ENCODE peak calls at places on chromosomes 6 and 20, in four cellular contexts. N, C, V and I are unnamed samples.

GRCh38 chr6:33716379-33716778 is 4.9 kb upstream of the UQCC2 start:
- DNase-seq in N (no peak), C (no peak), V (peak), I (no peak)

GRCh38 chr6:82841309-82841708 is 224.3 kb downstream of the UBE3D start:
- DNase-seq in N (no peak), C (no peak), V (no peak), I (no peak)

GRCh38 chr20:35742741-35743523 is 872 bp upstream of the RBM39 start:
- DNase-seq in N (no peak), C (no peak), V (no peak), I (no peak)

GRCh38 chr20:15395457-15395856 is 1058.0 kb upstream of the FLRT3 start:
- DNase-seq in N (no peak), C (no peak), V (no peak), I (no peak)

GRCh38 chr20:60883517-60883916 is 368.5 kb upstream of the CDH4 start:
- DNase-seq in N (no peak), C (no peak), V (no peak), I (no peak)

GRCh38 chr6:81326856-81327561 is 425.5 kb downstream of the TENT5A start:
- DNase-seq in N (peak), C (no peak), V (no peak), I (no peak)

GRCh38 chr6:107180114-107180513 is 64.8 kb upstream of the BEND3 start:
- DNase-seq in N (no peak), C (no peak), V (no peak), I (no peak)

GRCh38 chr6:79468587-79468986 is 68.6 kb downstream of the LCA5 start:
- DNase-seq in N (no peak), C (no peak), V (no peak), I (no peak)

GRCh38 chr6:34044945-34045595 is 100.8 kb downstream of the GRM4 start:
- DNase-seq in N (no peak), C (no peak), V (no peak), I (no peak)

GRCh38 chr6:82251942-82252341 is 4.4 kb upstream of the IBTK start:
- DNase-seq in N (no peak), C (no peak), V (no peak), I (no peak)

GRCh38 chr20:6892729-6893128 is 125.2 kb downstream of the BMP2 start:
- DNase-seq in N (no peak), C (no peak), V (no peak), I (no peak)

GRCh38 chr6:82283771-82284420 is 36.4 kb upstream of the IBTK start:
- DNase-seq in N (no peak), C (no peak), V (no peak), I (no peak)

GRCh38 chr6:10838794-10839333 is 525 bp upstream of the MAK start:
- DNase-seq in N (no peak), C (no peak), V (no peak), I (no peak)

GRCh38 chr20:60780388-60781025 is 471.6 kb upstream of the CDH4 start:
- DNase-seq in N (no peak), C (no peak), V (no peak), I (no peak)

GRCh38 chr6:136517002-136517401 is 33.2 kb downstream of the MAP7 start:
- DNase-seq in N (no peak), C (no peak), V (peak), I (no peak)

GRCh38 chr6:75207211-75207984 is 1.5 kb upstream of the COL12A1 start:
- DNase-seq in N (no peak), C (peak), V (no peak), I (no peak)

GRCh38 chr6:61809004-61809595 is 476.9 kb downstream of the KHDRBS2 start:
- DNase-seq in N (no peak), C (no peak), V (peak), I (no peak)

GRCh38 chr6:31086788-31087440 is 25.5 kb downstream of the C6orf15 start:
- DNase-seq in N (no peak), C (no peak), V (peak), I (no peak)

GRCh38 chr6:126633362-126633761 is 293.4 kb downstream of the CENPW start:
- DNase-seq in N (no peak), C (no peak), V (no peak), I (no peak)

GRCh38 chr6:16394651-16395050 is 156.3 kb downstream of the GMPR start:
- DNase-seq in N (no peak), C (no peak), V (no peak), I (no peak)

GRCh38 chr20:38434310-38434741 is 802 bp downstream of the SNHG17 start:
- DNase-seq in N (no peak), C (peak), V (no peak), I (peak)

GRCh38 chr6:159679091-159680077 is 13.7 kb downstream of the SOD2 start:
- DNase-seq in N (no peak), C (no peak), V (no peak), I (no peak)
- H3K27ac ChIP-seq in N (no peak), C (no peak), V (peak), I (no peak)

GRCh38 chr6:42958125-42958524 is 2.4 kb upstream of the GNMT start:
- DNase-seq in N (no peak), C (no peak), V (no peak), I (no peak)
- TF ChIP-seq CTCF in N (no peak), C (no peak), V (no peak), I (no peak)

GRCh38 chr20:48784273-48784641 is 43.5 kb downstream of the PREX1 start:
- DNase-seq in N (no peak), C (no peak), V (no peak), I (no peak)
- H3K27ac ChIP-seq in N (no peak), C (no peak), V (no peak), I (no peak)

GRCh38 chr20:59518881-59519706 is 85.2 kb upstream of the PHACTR3 start:
- DNase-seq in N (no peak), C (no peak), V (peak), I (no peak)
- TF ChIP-seq CTCF in N (peak), C (peak), V (peak), I (peak)

DNA sequence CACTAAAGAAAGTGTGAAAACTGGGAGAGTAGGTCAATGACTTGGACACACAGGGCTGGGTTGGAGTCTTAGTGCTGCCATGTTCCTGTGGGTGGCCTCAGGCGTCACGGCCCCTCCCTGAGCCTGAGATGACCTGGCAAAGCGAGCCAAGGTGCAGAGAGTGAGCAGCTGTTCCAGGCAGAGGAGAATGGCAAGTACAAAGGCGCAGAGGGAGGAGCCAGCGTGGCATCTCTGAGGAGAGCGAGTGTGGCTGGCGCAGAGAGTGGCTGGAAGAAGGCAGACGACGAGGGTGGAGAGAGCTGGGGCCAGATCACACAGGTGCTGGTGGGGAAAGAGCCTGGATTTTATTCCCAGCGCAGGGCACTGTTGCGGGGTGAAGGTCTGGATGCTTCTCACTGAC is 20.6 kb upstream of the CHMP4B start:
- DNase-seq in N (no peak), C (no peak), V (no peak), I (no peak)
- H3K27ac ChIP-seq in N (no peak), C (no peak), V (peak), I (no peak)

GRCh38 chr20:48850257-48850656 is 22.5 kb upstream of the PREX1 start:
- DNase-seq in N (no peak), C (no peak), V (peak), I (no peak)
- TF ChIP-seq CTCF in N (no peak), C (no peak), V (no peak), I (no peak)

DNA sequence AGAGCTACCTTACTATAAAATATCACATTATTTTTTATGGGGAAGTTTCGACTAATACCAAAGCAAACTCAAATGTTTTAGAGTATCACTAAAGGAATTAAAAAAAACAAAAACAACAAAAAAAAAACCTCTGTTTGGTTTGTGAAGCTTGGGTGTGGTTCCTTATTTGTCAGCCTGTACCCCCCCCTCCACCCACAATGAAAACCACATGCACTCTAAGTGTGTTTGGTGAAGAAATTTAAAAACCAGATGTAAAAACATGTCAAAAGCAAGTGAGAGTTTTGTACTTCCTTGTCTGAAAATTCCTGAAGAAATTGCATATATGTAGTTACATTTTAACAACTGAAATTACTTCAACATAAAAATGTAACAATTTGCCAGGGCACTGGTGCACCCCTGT is 3.1 kb downstream of the STK38 start:
- DNase-seq in N (no peak), C (no peak), V (no peak), I (peak)
- H3K27ac ChIP-seq in N (peak), C (no peak), V (no peak), I (peak)

DNA sequence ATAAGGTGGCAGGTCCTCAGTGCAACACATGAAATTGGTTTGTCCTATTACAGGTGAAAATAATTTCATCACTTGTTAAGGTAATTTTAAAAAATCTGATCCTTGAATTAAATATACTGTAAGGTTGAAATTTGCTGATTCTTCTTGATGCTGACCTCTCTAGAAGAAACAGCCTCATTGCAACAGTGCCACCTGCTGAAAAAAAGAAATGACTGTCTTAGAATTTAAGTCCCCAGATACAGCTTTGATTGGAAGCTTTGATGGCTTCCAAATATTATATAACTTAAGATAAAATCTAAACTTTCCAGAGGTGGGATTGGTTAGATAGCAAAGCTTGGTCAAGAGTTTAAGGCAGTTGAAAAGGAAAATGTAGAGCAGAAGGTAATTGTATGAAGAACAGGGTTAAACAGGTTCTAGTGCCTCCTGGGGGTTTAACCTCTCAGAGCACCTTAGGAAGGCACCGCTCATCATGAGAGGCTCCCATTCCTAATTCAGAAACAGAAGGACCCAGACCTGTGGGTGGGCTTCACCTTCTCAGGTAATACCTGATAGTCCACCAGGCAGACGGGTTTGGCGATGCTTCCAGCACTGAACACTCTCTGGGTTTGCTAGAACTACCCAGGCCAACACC is 401.0 kb downstream of the PAX1 start:
- DNase-seq in N (no peak), C (no peak), V (no peak), I (no peak)
- TF ChIP-seq CTCF in N (no peak), C (no peak), V (peak), I (no peak)

GRCh38 chr6:104123227-104123626 is 736.5 kb downstream of the HACE1 start:
- DNase-seq in N (no peak), C (no peak), V (no peak), I (no peak)
- H3K27ac ChIP-seq in N (no peak), C (no peak), V (no peak), I (no peak)